ENCODE peak calls at places on chromosomes 1 and 21, in eight cellular contexts. X is A549, M is uterus, E is heart left ventricle, K is thyroid gland, S is body of pancreas, B is adrenal gland, H is NB4. V is an unnamed sample.

GRCh38 chr21:26814374-26814773 is 30.8 kb downstream of the ADAMTS1 start:
- DNase-seq in H (no peak), S (no peak), B (no peak), M (no peak), X (no peak), K (no peak), E (no peak), V (no peak)

GRCh38 chr1:77051406-77051805 is 167.8 kb downstream of the PIGK start:
- DNase-seq in S (no peak), M (no peak), E (no peak), K (no peak), X (no peak), H (no peak), B (no peak), V (no peak)

GRCh38 chr1:111204211-111204883 is 3.9 kb upstream of the DENND2D start:
- DNase-seq in B (peak), X (peak), M (no peak), K (peak), E (no peak), S (peak), H (no peak), V (peak)

GRCh38 chr1:201085902-201086735 is 26.1 kb downstream of the CACNA1S start:
- DNase-seq in H (peak), S (peak), K (peak), X (peak), E (peak), B (peak), M (peak), V (no peak)

GRCh38 chr1:35120458-35121133 is 41.4 kb downstream of the ZMYM1 start:
- DNase-seq in S (no peak), B (peak), E (no peak), M (no peak), X (no peak), K (peak), H (no peak), V (no peak)

GRCh38 chr1:2472561-2473166 is 3.4 kb upstream of the PLCH2 start:
- DNase-seq in K (no peak), H (no peak), B (no peak), M (no peak), E (no peak), S (no peak), X (no peak), V (no peak)

GRCh38 chr1:46370214-46370633 is 23.9 kb upstream of the FAAH start:
- DNase-seq in X (no peak), B (no peak), K (no peak), M (no peak), H (peak), S (peak), E (no peak), V (no peak)

GRCh38 chr1:168509875-168510594 is 33.8 kb downstream of the XCL2 start:
- DNase-seq in X (no peak), H (no peak), B (no peak), E (no peak), K (no peak), M (no peak), S (no peak), V (no peak)

GRCh38 chr1:159881930-159882839 is 17.8 kb downstream of the CFAP45 start:
- DNase-seq in B (peak), K (peak), E (no peak), X (peak), S (peak), H (peak), M (peak), V (peak)

GRCh38 chr1:168917309-168917708 is 188.3 kb upstream of the DPT start:
- DNase-seq in B (no peak), M (no peak), X (no peak), H (no peak), K (no peak), E (no peak), S (no peak), V (no peak)

DNA sequence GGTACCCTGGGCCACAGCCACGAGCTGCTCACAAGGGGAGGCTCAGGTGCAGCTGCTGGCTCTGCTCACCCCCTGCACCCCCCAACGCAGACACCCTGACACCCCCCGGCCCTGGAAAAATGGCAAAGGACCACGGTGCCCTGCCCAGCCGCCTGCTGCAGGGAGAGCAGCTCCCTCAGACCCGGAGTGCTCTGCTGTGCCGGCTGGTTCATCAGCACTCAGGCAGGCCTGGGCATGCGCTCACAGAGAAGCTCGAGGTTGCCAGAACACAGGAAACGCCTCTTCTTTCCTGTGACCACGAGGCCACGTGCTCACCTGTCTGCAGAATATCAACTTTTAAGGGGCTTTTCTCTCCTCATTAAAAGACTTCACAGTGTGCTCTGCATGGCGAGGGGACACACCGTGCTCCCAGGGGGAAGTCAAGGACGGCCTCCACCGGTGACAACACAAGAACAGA is 4.3 kb upstream of the C1QTNF12 start:
- DNase-seq in M (no peak), E (no peak), X (no peak), B (no peak), H (no peak), S (no peak), K (no peak), V (peak)
- TF ChIP-seq POLR2A in M (no peak), E (no peak), X (no peak), B (no peak), H (no peak), S (no peak), K (no peak), V (no peak)

GRCh38 chr1:6599141-6599975 is 3.3 kb downstream of the KLHL21 start:
- DNase-seq in S (peak), E (no peak), K (no peak), B (peak), M (no peak), H (peak), X (no peak), V (peak)
- TF ChIP-seq POLR2A in S (no peak), E (no peak), K (no peak), B (no peak), M (no peak), H (no peak), X (no peak), V (no peak)

GRCh38 chr1:225842788-225843425 is 33.0 kb downstream of the EPHX1 start:
- DNase-seq in B (peak), M (no peak), E (no peak), H (no peak), X (no peak), K (no peak), S (no peak), V (peak)
- TF ChIP-seq POLR2A in B (peak), M (no peak), E (no peak), H (no peak), X (no peak), K (no peak), S (no peak), V (no peak)

GRCh38 chr1:171485375-171486047 is at the start of gene PRRC2C:
- DNase-seq in X (peak), E (peak), H (peak), M (peak), K (peak), B (peak), S (peak), V (peak)
- TF ChIP-seq POLR2A in X (peak), E (no peak), H (peak), M (peak), K (peak), B (peak), S (peak), V (peak)

GRCh38 chr1:206924549-206925115 is 2.9 kb upstream of the FCMR start:
- DNase-seq in H (no peak), X (no peak), S (no peak), M (no peak), B (no peak), E (no peak), K (no peak), V (peak)

GRCh38 chr1:206922524-206922923 is 783 bp upstream of the FCMR start:
- DNase-seq in X (no peak), H (no peak), M (no peak), S (no peak), B (no peak), E (no peak), K (no peak), V (no peak)

GRCh38 chr1:206925116-206925736 is 3.5 kb upstream of the FCMR start:
- DNase-seq in X (peak), B (peak), H (peak), E (peak), S (no peak), M (no peak), K (no peak), V (peak)

GRCh38 chr1:206923009-206923960 is 1.5 kb upstream of the FCMR start:
- DNase-seq in S (no peak), K (peak), E (no peak), X (no peak), H (peak), B (peak), M (no peak), V (peak)

DNA sequence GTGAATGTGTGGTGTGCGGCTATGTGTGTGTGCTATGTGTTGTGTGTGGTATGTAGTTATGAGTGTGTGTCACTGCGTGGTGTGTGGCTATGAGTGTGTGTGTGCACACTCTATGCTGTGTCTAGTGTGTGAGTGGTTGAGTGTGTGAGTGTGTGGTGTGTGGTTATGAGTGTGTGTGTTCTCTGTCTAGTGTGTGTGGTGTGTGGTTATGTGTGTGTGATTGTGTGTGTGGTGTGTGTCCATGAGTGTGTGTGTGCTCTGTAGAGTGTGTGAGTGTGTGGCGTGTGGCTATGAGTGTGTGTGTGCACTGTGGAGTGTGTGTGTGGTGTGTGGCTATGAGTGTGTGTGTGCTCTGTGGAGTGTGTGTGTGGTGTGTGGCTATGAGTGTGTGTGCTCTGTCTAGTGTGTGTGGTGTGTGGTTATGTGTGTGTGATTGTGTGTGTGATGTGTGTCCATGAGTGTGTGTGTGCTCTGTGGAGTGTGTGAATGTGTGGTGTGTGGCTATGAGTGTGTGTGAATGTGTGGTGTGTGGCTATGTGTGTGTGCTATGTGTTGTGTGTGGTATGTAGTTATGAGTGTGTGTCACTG is 2.3 kb upstream of the FCMR start:
- DNase-seq in K (no peak), S (no peak), E (no peak), M (no peak), B (no peak), X (no peak), H (no peak), V (no peak)
- TF ChIP-seq POLR2A in K (no peak), S (no peak), E (no peak), M (no peak), B (no peak), X (no peak), H (no peak), V (no peak)

DNA sequence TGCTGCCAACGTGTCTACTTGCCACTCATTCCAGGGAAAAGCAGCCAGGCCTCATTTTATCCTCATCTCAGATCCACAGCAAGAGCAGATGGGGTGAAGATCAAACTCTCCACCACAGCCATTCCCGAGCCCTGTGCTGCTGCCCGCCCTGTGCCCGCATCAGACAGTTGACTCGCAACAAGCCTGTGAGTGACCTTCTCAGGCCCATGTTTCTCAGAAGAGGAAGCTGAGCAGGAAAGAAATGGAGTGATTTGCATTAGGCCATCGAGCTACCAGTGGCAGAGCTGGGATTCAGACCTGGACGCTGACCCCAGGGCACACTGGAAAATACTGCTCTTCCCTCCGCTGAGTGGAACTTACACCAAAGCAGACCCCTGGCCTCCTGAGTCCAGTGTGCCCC is 1.2 kb downstream of the CNR2 start:
- DNase-seq in E (no peak), M (no peak), K (no peak), S (no peak), B (no peak), X (no peak), H (no peak), V (no peak)
- TF ChIP-seq POLR2A in E (no peak), M (no peak), K (no peak), S (no peak), B (no peak), X (no peak), H (no peak), V (no peak)

GRCh38 chr1:156113263-156114004 is 1.1 kb upstream of the LMNA start:
- DNase-seq in X (no peak), S (no peak), M (no peak), H (no peak), B (no peak), E (no peak), K (no peak), V (no peak)

GRCh38 chr1:156112276-156113137 is 2.0 kb upstream of the LMNA start:
- DNase-seq in S (no peak), K (no peak), E (no peak), M (no peak), H (no peak), X (no peak), B (no peak), V (no peak)

GRCh38 chr1:156115514-156116374 is 1.2 kb downstream of the LMNA start:
- DNase-seq in X (peak), M (peak), B (peak), H (peak), S (peak), E (peak), K (peak), V (no peak)

GRCh38 chr1:156114919-156115513 is 505 bp downstream of the LMNA start:
- DNase-seq in H (peak), K (no peak), S (no peak), B (no peak), E (peak), X (no peak), M (no peak), V (no peak)

GRCh38 chr1:156114101-156114918 is at the start of gene LMNA:
- DNase-seq in K (peak), X (peak), H (peak), B (peak), S (peak), M (peak), E (peak), V (peak)
- TF ChIP-seq POLR2A in K (peak), X (peak), H (peak), B (peak), S (peak), M (peak), E (peak), V (peak)

GRCh38 chr1:97091679-97092078 is 370.1 kb downstream of the PTBP2 start:
- DNase-seq in B (no peak), K (no peak), S (no peak), X (no peak), M (no peak), H (no peak), E (no peak), V (no peak)
- TF ChIP-seq POLR2A in B (no peak), K (no peak), S (no peak), X (no peak), M (no peak), H (no peak), E (no peak), V (no peak)

GRCh38 chr1:212205843-212206242 is 79.4 kb upstream of the PPP2R5A start:
- DNase-seq in S (no peak), X (no peak), M (no peak), H (no peak), E (no peak), B (no peak), K (no peak), V (no peak)
- TF ChIP-seq POLR2A in S (no peak), X (no peak), M (no peak), H (no peak), E (no peak), B (no peak), K (no peak), V (no peak)

DNA sequence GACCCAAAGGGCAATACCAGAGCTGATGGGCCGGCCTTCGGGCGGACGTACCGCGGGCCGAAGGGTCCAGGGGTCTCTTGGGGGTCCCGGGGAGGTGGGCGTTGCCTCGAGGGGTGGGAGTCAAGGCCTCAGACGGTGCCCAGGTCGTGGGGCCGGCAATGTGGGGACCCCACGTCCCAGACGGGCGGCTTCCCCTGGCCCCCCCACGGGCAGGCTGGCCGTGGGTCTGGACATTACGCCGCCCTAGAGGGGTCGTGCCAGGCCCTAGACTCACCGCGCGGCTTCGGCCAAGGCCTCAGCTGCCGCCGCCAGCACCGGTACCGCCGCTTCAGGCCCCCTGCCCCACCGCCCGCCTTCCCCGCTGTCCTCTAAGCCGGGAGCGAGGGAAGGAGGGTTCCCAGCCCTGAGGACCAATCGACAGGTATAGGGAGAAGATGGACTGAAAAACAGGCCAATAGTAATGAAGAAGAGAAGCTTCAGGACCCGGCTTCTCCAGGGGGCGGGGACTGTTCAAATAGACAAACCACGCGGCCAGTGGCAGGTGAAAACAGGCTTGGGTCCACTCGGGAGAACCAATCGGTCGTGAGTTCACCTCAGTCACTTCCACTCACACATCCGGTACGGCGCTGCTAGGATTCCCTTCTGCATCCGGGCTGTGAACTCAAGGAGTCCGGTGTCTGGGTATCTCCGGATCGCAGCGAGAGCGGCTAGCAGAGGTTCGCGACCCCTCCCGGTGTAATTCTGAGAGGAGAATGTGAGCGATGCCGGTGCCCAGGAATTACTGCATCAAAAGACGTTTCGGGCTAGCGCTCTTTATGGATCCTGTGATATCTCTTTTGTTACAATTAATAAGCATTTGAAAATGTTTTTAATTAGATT is at the start of gene MTOR:
- DNase-seq in B (peak), M (peak), S (peak), H (peak), X (peak), E (peak), K (peak), V (peak)
- TF ChIP-seq POLR2A in B (peak), M (peak), S (peak), H (peak), X (peak), E (peak), K (peak), V (no peak)